ENCODE peak calls at places on chromosomes 2 and 18, in nine cellular contexts. Q is GM19239; M is LNCaP clone FGC; B is kidney tubule cell; Y is epithelial cell of prostate; E is ureter; V is RPMI7951; C is CD8-positive, alpha-beta memory T cell; K is natural killer cell. W is an unnamed sample.

GRCh38 chr18:72075040-72075439 is 469.1 kb downstream of the CBLN2 start:
- DNase-seq in Y (no peak), V (no peak), M (no peak), B (peak), E (no peak), C (no peak), Q (no peak), K (no peak), W (no peak)

GRCh38 chr2:23663730-23664005 is 263.3 kb downstream of the ATAD2B start:
- DNase-seq in M (no peak), C (no peak), V (no peak), E (no peak), Y (no peak), K (no peak), Q (no peak), B (no peak), W (no peak)

GRCh38 chr2:239443666-239444567 is 43.1 kb upstream of the HDAC4 start:
- DNase-seq in Y (peak), V (peak), C (no peak), Q (no peak), E (no peak), B (peak), M (no peak), K (no peak), W (no peak)

GRCh38 chr2:98915751-98916358 is 20.2 kb downstream of the CRACDL start:
- DNase-seq in V (peak), C (no peak), Y (no peak), K (no peak), Q (no peak), M (no peak), B (no peak), E (no peak), W (no peak)

GRCh38 chr2:110903548-110903947 is 171.2 kb downstream of the ACOXL start:
- DNase-seq in V (peak), Y (no peak), E (peak), M (peak), K (no peak), Q (no peak), B (no peak), C (no peak), W (no peak)

GRCh38 chr2:73812635-73813034 is 16.1 kb upstream of the STAMBP start:
- DNase-seq in M (no peak), C (no peak), V (no peak), B (no peak), E (no peak), Y (no peak), K (no peak), Q (no peak), W (no peak)

GRCh38 chr2:60424233-60424632 is 129.2 kb downstream of the BCL11A start:
- DNase-seq in Y (no peak), V (no peak), K (no peak), C (no peak), Q (no peak), E (no peak), M (no peak), B (no peak), W (no peak)

GRCh38 chr2:27263287-27264252 is 723 bp upstream of the SLC30A3 start:
- DNase-seq in K (no peak), Y (no peak), C (no peak), Q (no peak), E (no peak), V (no peak), B (no peak), M (no peak), W (no peak)

GRCh38 chr2:46150445-46150970 is 146.7 kb upstream of the EPAS1 start:
- DNase-seq in V (no peak), Y (no peak), E (no peak), B (peak), K (no peak), M (no peak), C (no peak), Q (no peak), W (no peak)

GRCh38 chr2:203498161-203498560 is 36.9 kb downstream of the RAPH1 start:
- DNase-seq in C (no peak), Q (no peak), B (peak), K (no peak), M (peak), E (no peak), Y (peak), V (peak), W (no peak)

GRCh38 chr2:149815946-149816345 is 228.4 kb upstream of the MMADHC start:
- DNase-seq in M (no peak), K (no peak), Y (no peak), E (no peak), C (no peak), V (no peak), B (peak), Q (no peak), W (no peak)

GRCh38 chr2:11811036-11811654 is 64.7 kb downstream of the LPIN1 start:
- DNase-seq in V (no peak), B (no peak), Y (no peak), Q (no peak), M (peak), K (no peak), E (no peak), C (no peak), W (no peak)

GRCh38 chr18:770583-770961 is 41.5 kb downstream of the YES1 start:
- DNase-seq in V (peak), M (no peak), Q (no peak), E (no peak), Y (no peak), C (no peak), K (no peak), B (no peak), W (no peak)

GRCh38 chr2:170747921-170748320 is 22.3 kb upstream of the ERICH2 start:
- DNase-seq in C (no peak), M (no peak), Y (peak), E (no peak), V (peak), B (peak), Q (no peak), K (no peak), W (no peak)

GRCh38 chr2:157925071-157925470 is 48.9 kb upstream of the ACVR1 start:
- DNase-seq in Q (no peak), Y (no peak), M (no peak), V (no peak), K (no peak), B (no peak), E (no peak), C (no peak), W (no peak)

GRCh38 chr2:8310557-8311455 is 371.1 kb upstream of the ID2 start:
- DNase-seq in E (no peak), B (no peak), V (no peak), K (no peak), C (peak), M (no peak), Y (no peak), Q (no peak), W (peak)

GRCh38 chr2:223503746-223504145 is 98.4 kb downstream of the SCG2 start:
- DNase-seq in V (no peak), K (no peak), E (no peak), M (no peak), Q (no peak), B (no peak), C (no peak), Y (no peak), W (no peak)

GRCh38 chr2:45776160-45776955 is 124.9 kb downstream of the PRKCE start:
- DNase-seq in Y (no peak), E (no peak), C (no peak), K (no peak), B (no peak), Q (no peak), M (no peak), V (peak), W (no peak)

GRCh38 chr2:108594982-108595464 is 60.8 kb downstream of the LIMS1 start:
- DNase-seq in C (no peak), K (no peak), E (no peak), Q (no peak), Y (peak), V (peak), B (peak), M (no peak), W (no peak)

GRCh38 chr18:22541232-22541631 is 123.5 kb upstream of the CTAGE1 start:
- DNase-seq in C (no peak), M (no peak), K (no peak), V (no peak), B (no peak), Y (no peak), Q (no peak), E (no peak), W (no peak)

GRCh38 chr2:118387509-118387908 is 299.2 kb downstream of the INSIG2 start:
- DNase-seq in K (no peak), M (no peak), E (no peak), Q (no peak), Y (peak), V (peak), B (peak), C (no peak), W (no peak)

GRCh38 chr2:240604939-240605716 is 18.6 kb downstream of the CAPN10 start:
- DNase-seq in Q (no peak), M (no peak), C (no peak), Y (no peak), B (no peak), K (no peak), V (no peak), E (no peak), W (no peak)

GRCh38 chr18:23784811-23785245 is 95.6 kb downstream of the LAMA3 start:
- DNase-seq in M (no peak), E (no peak), Y (peak), K (no peak), V (peak), Q (no peak), B (peak), C (no peak), W (no peak)

GRCh38 chr18:30632058-30632718 is 410.4 kb downstream of the DSC3 start:
- DNase-seq in Y (no peak), K (no peak), Q (no peak), V (no peak), E (no peak), M (no peak), C (no peak), B (no peak), W (no peak)

GRCh38 chr2:233867993-233868532 is at the start of gene MSL3B:
- DNase-seq in E (no peak), M (peak), K (peak), C (peak), Q (peak), Y (no peak), B (peak), V (peak), W (peak)

GRCh38 chr2:109459485-109459884 is 154.3 kb downstream of the SEPTIN10 start:
- DNase-seq in Y (no peak), M (no peak), C (no peak), Q (no peak), K (no peak), E (no peak), B (peak), V (peak), W (no peak)

GRCh38 chr2:95357717-95358280 is 44.7 kb upstream of the FAHD2A start:
- DNase-seq in M (no peak), B (no peak), E (peak), K (no peak), Q (no peak), C (no peak), Y (no peak), V (no peak), W (no peak)

GRCh38 chr18:49481317-49481716 is 5.7 kb downstream of the C18orf32 start:
- DNase-seq in K (no peak), Q (no peak), V (no peak), E (no peak), M (no peak), B (no peak), Y (no peak), C (no peak), W (no peak)

GRCh38 chr2:239596298-239596697 is 195.5 kb upstream of the HDAC4 start:
- DNase-seq in K (peak), E (no peak), B (no peak), Y (no peak), C (no peak), M (no peak), V (no peak), Q (no peak), W (no peak)

GRCh38 chr2:217837001-217837491 is 165.7 kb downstream of the TNS1 start:
- DNase-seq in Y (no peak), C (no peak), Q (no peak), K (no peak), V (peak), B (no peak), M (no peak), E (peak), W (no peak)

GRCh38 chr18:29164993-29165599 is 988.2 kb upstream of the CDH2 start:
- DNase-seq in K (no peak), Y (no peak), V (peak), Q (no peak), M (no peak), B (peak), E (no peak), C (no peak), W (no peak)

W was measured in activated T-helper 1 cell treated with anti-CD3 and anti-CD28 coated beads, Interleukin-12 subunit alpha, Interleukin-12 subunit beta, Interleukin-2, Interleukin-4 antibody, amounts not matched to agents 30 ng/mL and 10 ng/mL and 1 ng/mL, durations not matched to agents 14 hours and 24 hours and 36 hours.